ENCODE peak calls at places on chromosomes 2 and 18, in four cellular contexts. Z is fibroblast of the conjunctiva, W is GM13976, V is tibial nerve. P is an unnamed sample.

GRCh38 chr2:149387411-149387810 is 57.0 kb downstream of the LYPD6 start:
- DNase-seq in Z (no peak), W (no peak), V (no peak), P (no peak)

GRCh38 chr2:238123218-238123971 is 15.1 kb upstream of the KLHL30 start:
- DNase-seq in Z (no peak), W (no peak), V (no peak), P (no peak)

GRCh38 chr2:175432021-175432420 is 250.5 kb upstream of the ATP5MC3 start:
- DNase-seq in Z (no peak), W (no peak), V (no peak), P (no peak)

GRCh38 chr2:145598434-145598833 is 1078.5 kb upstream of the ZEB2 start:
- DNase-seq in Z (no peak), W (no peak), V (no peak), P (no peak)

GRCh38 chr18:44589709-44590108 is 91.0 kb upstream of the SETBP1 start:
- DNase-seq in Z (peak; percentile 54), W (no peak), V (no peak), P (no peak)

GRCh38 chr2:7725132-7725849 is 808.1 kb downstream of the RNF144A start:
- DNase-seq in Z (no peak), W (no peak), V (no peak), P (no peak)

GRCh38 chr2:121186261-121186660 is 98.7 kb downstream of the TFCP2L1 start:
- DNase-seq in Z (no peak), W (no peak), V (no peak), P (no peak)

GRCh38 chr2:172710584-172711024 is 25.0 kb upstream of the RAPGEF4 start:
- DNase-seq in Z (peak; percentile 38), W (peak; percentile 58), V (no peak), P (no peak)

GRCh38 chr18:47987456-47987735 is 56.9 kb upstream of the SMAD2 start:
- DNase-seq in Z (no peak), W (no peak), V (no peak), P (no peak)

GRCh38 chr2:68878753-68879152 is 7.6 kb upstream of the BMP10 start:
- DNase-seq in Z (no peak), W (no peak), V (no peak), P (no peak)

GRCh38 chr2:54924121-54924520 is 126.1 kb downstream of the RTN4 start:
- DNase-seq in Z (no peak), W (no peak), V (no peak), P (no peak)

GRCh38 chr2:205245652-205246051 is 436.6 kb upstream of the NRP2 start:
- DNase-seq in Z (peak; percentile 46), W (no peak), V (no peak), P (no peak)